ENCODE peak calls at places on chromosomes 16 and 17, in five cellular contexts. S is HTR-8/SVneo, V is retina, O is NCI-H1105, T is memory B cell. N is an unnamed sample.

GRCh38 chr16:69691980-69692911 is 34.1 kb downstream of the NQO1 start:
- DNase-seq in S (no peak), V (no peak), O (no peak), T (no peak), N (no peak)

GRCh38 chr17:2406271-2406902 is 5.5 kb upstream of the MNT start:
- DNase-seq in S (no peak), V (no peak), O (no peak), T (no peak), N (no peak)

GRCh38 chr16:75085556-75085955 is 31.0 kb downstream of the LDHD start:
- DNase-seq in S (no peak), V (no peak), O (no peak), T (no peak), N (no peak)

GRCh38 chr16:24036614-24037013 is 200.8 kb downstream of the PRKCB start:
- DNase-seq in S (peak), V (peak), O (peak), T (peak), N (peak)

GRCh38 chr17:78144146-78144719 is 2.0 kb upstream of the C17orf99 start:
- DNase-seq in S (peak), V (no peak), O (no peak), T (no peak), N (no peak)

GRCh38 chr16:50684823-50685455 is 3.8 kb upstream of the SNX20 start:
- DNase-seq in S (no peak), V (no peak), O (no peak), T (no peak), N (no peak)

GRCh38 chr17:39664581-39665561 is at the start of gene TCAP:
- DNase-seq in S (no peak), V (no peak), O (no peak), T (no peak), N (no peak)

GRCh38 chr16:86929149-86929871 is 351.0 kb downstream of the FOXL1 start:
- DNase-seq in S (peak), V (peak), O (no peak), T (no peak), N (no peak)

GRCh38 chr16:73572135-73572534 is 524.2 kb upstream of the ZFHX3 start:
- DNase-seq in S (no peak), V (no peak), O (no peak), T (no peak), N (no peak)

GRCh38 chr16:27232061-27232841 is 28.9 kb downstream of the KDM8 start:
- DNase-seq in S (no peak), V (no peak), O (no peak), T (no peak), N (no peak)

GRCh38 chr17:36127199-36127881 is 23.7 kb downstream of the CCL4 start:
- DNase-seq in S (no peak), V (no peak), O (no peak), T (peak), N (no peak)

GRCh38 chr17:61399131-61400057 is at the start of gene TBX2:
- DNase-seq in S (peak), V (peak), O (peak), T (no peak), N (no peak)

GRCh38 chr16:71929048-71929447 is 33.7 kb downstream of the IST1 start:
- DNase-seq in S (no peak), V (no peak), O (no peak), T (no peak), N (no peak)

GRCh38 chr16:73101568-73101967 is 53.6 kb upstream of the ZFHX3 start:
- DNase-seq in S (no peak), V (no peak), O (no peak), T (no peak), N (no peak)

GRCh38 chr16:87278191-87279093 is 38.8 kb downstream of the C16orf95 start:
- DNase-seq in S (peak), V (peak), O (no peak), T (peak), N (peak)

GRCh38 chr17:63446981-63447687 is 1.0 kb upstream of the CYB561 start:
- DNase-seq in S (no peak), V (peak), O (no peak), T (peak), N (no peak)

GRCh38 chr17:18026408-18026776 is 12.6 kb downstream of the ATPAF2 start:
- DNase-seq in S (no peak), V (no peak), O (no peak), T (no peak), N (no peak)

GRCh38 chr17:72079700-72080099 is 41.1 kb upstream of the SOX9 start:
- DNase-seq in S (no peak), V (no peak), O (no peak), T (no peak), N (no peak)

GRCh38 chr17:1005361-1005946 is 8.5 kb downstream of the TIMM22 start:
- DNase-seq in S (no peak), V (no peak), O (peak), T (no peak), N (no peak)

GRCh38 chr16:84379731-84380369 is 11.5 kb downstream of the ATP2C2 start:
- DNase-seq in S (no peak), V (no peak), O (no peak), T (no peak), N (no peak)

GRCh38 chr17:3792481-3792880 is 8.5 kb downstream of the ITGAE start:
- DNase-seq in S (no peak), V (no peak), O (no peak), T (no peak), N (no peak)

GRCh38 chr17:79519601-79520000 is 91.2 kb downstream of the RBFOX3 start:
- DNase-seq in S (no peak), V (no peak), O (no peak), T (no peak), N (no peak)

GRCh38 chr17:71632328-71632727 is 488.5 kb upstream of the SOX9 start:
- DNase-seq in S (no peak), V (no peak), O (peak), T (no peak), N (peak)

GRCh38 chr16:87060026-87060986 is 256.9 kb downstream of the C16orf95 start:
- DNase-seq in S (peak), V (no peak), O (no peak), T (no peak), N (no peak)

GRCh38 chr17:71024172-71024571 is 854.8 kb downstream of the KCNJ2 start:
- DNase-seq in S (no peak), V (no peak), O (no peak), T (no peak), N (no peak)

GRCh38 chr17:45782889-45783592 is 1.1 kb upstream of the CRHR1 start:
- DNase-seq in S (peak), V (peak), O (peak), T (peak), N (no peak)

GRCh38 chr16:1859650-1860049 is 12.3 kb downstream of the MEIOB start:
- DNase-seq in S (no peak), V (no peak), O (no peak), T (no peak), N (no peak)

GRCh38 chr16:8733849-8734540 is 59.6 kb downstream of the ABAT start:
- DNase-seq in S (no peak), V (no peak), O (no peak), T (no peak), N (no peak)

GRCh38 chr16:22164482-22164881 is 2.2 kb downstream of the SDR42E2 start:
- DNase-seq in S (no peak), V (no peak), O (no peak), T (no peak), N (no peak)

GRCh38 chr17:41910701-41911391 is 7.9 kb downstream of the ACLY start:
- DNase-seq in S (peak), V (no peak), O (no peak), T (no peak), N (no peak)

GRCh38 chr17:74943808-74944522 is 8.3 kb downstream of the OTOP3 start:
- DNase-seq in S (no peak), V (no peak), O (no peak), T (no peak), N (no peak)

GRCh38 chr17:44916781-44917241 is 1.5 kb upstream of the GFAP start:
- DNase-seq in S (peak), V (no peak), O (no peak), T (no peak), N (no peak)

GRCh38 chr16:69830534-69831211 is 68.5 kb downstream of the WWP2 start:
- DNase-seq in S (no peak), V (no peak), O (no peak), T (no peak), N (no peak)